ENCODE peak calls at places on chromosomes 1 and 21, in six cellular contexts. G is HepG2, A is GM12891, E is H1, T is GM12878, W is K562. M is an unnamed sample.

GRCh38 chr1:3684031-3684430 is 31.7 kb downstream of the TP73 start:
- DNase-seq in T (no peak), E (no peak), G (no peak), W (peak), A (no peak), M (no peak)

GRCh38 chr1:212633144-212633543 is 24.6 kb downstream of the ATF3 start:
- DNase-seq in G (no peak), T (no peak), W (peak), E (no peak), A (no peak), M (no peak)

GRCh38 chr21:39637197-39637970 is 24.6 kb downstream of the B3GALT5 start:
- DNase-seq in W (no peak), G (no peak), E (no peak), T (no peak), A (no peak), M (no peak)

GRCh38 chr1:239315623-239316217 is 70.6 kb upstream of the CHRM3 start:
- DNase-seq in E (no peak), W (no peak), G (no peak), T (no peak), A (no peak), M (no peak)

GRCh38 chr1:32828341-32828740 is 10.9 kb downstream of the S100PBP start:
- DNase-seq in T (no peak), A (no peak), G (peak), W (no peak), E (no peak), M (no peak)

GRCh38 chr1:221563476-221563921 is 178.4 kb downstream of the DUSP10 start:
- DNase-seq in E (no peak), W (no peak), A (no peak), T (no peak), G (no peak), M (no peak)

GRCh38 chr1:47991187-47991586 is 6.0 kb downstream of the TRABD2B start:
- DNase-seq in A (no peak), T (no peak), G (no peak), W (no peak), E (no peak), M (no peak)

GRCh38 chr1:30399026-30399425 is 324.4 kb downstream of the MATN1 start:
- DNase-seq in E (no peak), T (no peak), G (no peak), W (no peak), A (no peak), M (no peak)

GRCh38 chr1:4175566-4176405 is 275.7 kb upstream of the C1orf174 start:
- DNase-seq in G (no peak), E (no peak), T (no peak), W (no peak), A (no peak), M (no peak)

GRCh38 chr1:39360726-39361125 is 130.7 kb upstream of the BMP8A start:
- DNase-seq in E (no peak), A (no peak), T (no peak), W (no peak), G (no peak), M (no peak)

GRCh38 chr1:153466908-153467307 is 6.5 kb upstream of the S100A7 start:
- DNase-seq in T (no peak), W (no peak), E (no peak), G (no peak), A (no peak), M (no peak)

GRCh38 chr1:166947398-166948043 is 27.8 kb downstream of the ILDR2 start:
- DNase-seq in A (no peak), T (no peak), E (no peak), W (peak), G (no peak), M (peak)

GRCh38 chr1:209736467-209737117 is 19.3 kb upstream of the TRAF3IP3 start:
- DNase-seq in E (no peak), T (no peak), A (no peak), W (no peak), G (no peak), M (no peak)

GRCh38 chr1:161838362-161838761 is 72.2 kb downstream of the ATF6 start:
- DNase-seq in E (no peak), T (no peak), A (no peak), G (no peak), W (no peak), M (no peak)

GRCh38 chr1:153588482-153588881 is 22.8 kb upstream of the S100A2 start:
- DNase-seq in T (no peak), G (no peak), A (no peak), W (no peak), E (no peak), M (no peak)

GRCh38 chr1:201223852-201224670 is 33.4 kb downstream of the IGFN1 start:
- DNase-seq in G (no peak), W (no peak), T (no peak), E (no peak), A (no peak), M (no peak)

GRCh38 chr1:246631426-246631825 is 65.2 kb downstream of the CNST start:
- DNase-seq in E (no peak), W (no peak), G (no peak), T (no peak), A (no peak), M (no peak)

GRCh38 chr21:26918318-26919065 is 48.4 kb downstream of the ADAMTS5 start:
- DNase-seq in E (no peak), W (no peak), G (no peak), A (no peak), T (no peak), M (no peak)

GRCh38 chr1:6419397-6419802 is 319 bp downstream of the HES2 start:
- DNase-seq in A (no peak), T (no peak), W (no peak), G (no peak), E (no peak), M (no peak)

GRCh38 chr1:235012436-235013210 is 116.0 kb downstream of the TOMM20 start:
- DNase-seq in A (no peak), G (no peak), W (no peak), E (no peak), T (no peak), M (no peak)

GRCh38 chr21:28871388-28872015 is 121.2 kb downstream of the LTN1 start:
- DNase-seq in A (no peak), E (no peak), T (no peak), G (no peak), W (no peak), M (no peak)

GRCh38 chr1:216183427-216183826 is 239.8 kb downstream of the USH2A start:
- DNase-seq in E (no peak), T (no peak), G (no peak), W (no peak), A (no peak), M (no peak)

GRCh38 chr1:3420218-3420951 is 34.1 kb upstream of the ARHGEF16 start:
- DNase-seq in W (no peak), G (no peak), T (no peak), A (no peak), E (no peak), M (no peak)

GRCh38 chr21:35046880-35047229 is 2.2 kb downstream of the RUNX1 start:
- DNase-seq in E (no peak), A (no peak), G (peak), W (no peak), T (no peak), M (no peak)

GRCh38 chr21:14871861-14872260 is 192.9 kb downstream of the NRIP1 start:
- DNase-seq in W (no peak), E (no peak), T (no peak), A (no peak), G (no peak), M (no peak)

GRCh38 chr1:195748969-195749368 is 859.3 kb downstream of the KCNT2 start:
- DNase-seq in E (no peak), T (no peak), G (no peak), A (no peak), W (no peak), M (no peak)

GRCh38 chr21:41945982-41946381 is 7.8 kb downstream of the C2CD2 start:
- DNase-seq in E (no peak), A (no peak), W (no peak), G (no peak), T (no peak), M (no peak)

GRCh38 chr21:17461014-17461413 is 51.8 kb upstream of the CXADR start:
- DNase-seq in G (no peak), W (no peak), E (no peak), T (no peak), A (no peak), M (no peak)

GRCh38 chr1:29243863-29244185 is 7.5 kb downstream of the PTPRU start:
- DNase-seq in T (no peak), G (no peak), E (no peak), W (no peak), A (no peak), M (no peak)

GRCh38 chr1:215018555-215018954 is 64.0 kb upstream of the KCNK2 start:
- DNase-seq in E (no peak), W (no peak), T (no peak), A (no peak), G (no peak), M (no peak)

GRCh38 chr1:62637392-62638105 is 40.2 kb downstream of the ANGPTL3 start:
- DNase-seq in E (no peak), T (no peak), W (peak), A (no peak), G (no peak), M (no peak)

GRCh38 chr1:186753241-186753640 is 73.0 kb upstream of the PTGS2 start:
- DNase-seq in W (no peak), A (no peak), G (no peak), T (no peak), E (no peak), M (no peak)

GRCh38 chr1:175178056-175178455 is 14.5 kb downstream of the KIAA0040 start:
- DNase-seq in A (no peak), T (no peak), W (no peak), E (no peak), G (no peak), M (no peak)

GRCh38 chr1:178531897-178532296 is 19.0 kb downstream of the TEX35 start:
- DNase-seq in W (no peak), A (no peak), G (no peak), E (no peak), T (no peak), M (no peak)

GRCh38 chr1:88936760-88937342 is 45.5 kb upstream of the GTF2B start:
- DNase-seq in W (no peak), E (no peak), G (no peak), T (no peak), A (no peak), M (no peak)

GRCh38 chr1:27161594-27161993 is 6.7 kb upstream of the SLC9A1 start:
- DNase-seq in W (no peak), G (no peak), T (peak), A (peak), E (no peak), M (no peak)
- TF ChIP-seq POLR2A in W (no peak), G (no peak), T (peak), A (no peak), E (no peak), M (no peak)

GRCh38 chr21:46110499-46111192 is 12.7 kb downstream of the COL6A2 start:
- DNase-seq in W (no peak), T (no peak), G (no peak), A (peak), E (no peak), M (peak)

GRCh38 chr21:46111857-46112730 is 14.2 kb downstream of the COL6A2 start:
- DNase-seq in T (no peak), A (peak), G (no peak), E (no peak), W (no peak), M (peak)

GRCh38 chr21:46109251-46110221 is 11.6 kb downstream of the COL6A2 start:
- DNase-seq in A (peak), T (no peak), G (no peak), W (no peak), E (no peak), M (no peak)

GRCh38 chr21:46112731-46113215 is 14.9 kb downstream of the COL6A2 start:
- DNase-seq in A (peak), T (no peak), E (no peak), W (no peak), G (no peak), M (no peak)

GRCh38 chr21:46111193-46111571 is 13.3 kb downstream of the COL6A2 start:
- DNase-seq in A (peak), E (no peak), G (no peak), W (no peak), T (no peak), M (peak)
- TF ChIP-seq TAF1 in A (no peak), E (no peak), G (no peak), W (no peak), T (no peak), M (no peak)

GRCh38 chr1:94803517-94804441 is 16.4 kb upstream of the SLC44A3 start:
- DNase-seq in A (no peak), E (no peak), G (peak), W (no peak), T (no peak), M (no peak)
- TF ChIP-seq POLR2AphosphoS5 in A (no peak), E (no peak), G (no peak), W (no peak), T (no peak), M (no peak)

GRCh38 chr1:86913896-86914634 is at the start of gene SELENOF:
- DNase-seq in E (peak), A (peak), G (peak), W (peak), T (peak), M (peak)

GRCh38 chr1:86915737-86916235 is 1.4 kb downstream of the HS2ST1 start:
- DNase-seq in W (no peak), E (no peak), G (peak), T (no peak), A (no peak), M (no peak)

GRCh38 chr1:86913399-86913895 is 479 bp downstream of the SELENOF start:
- DNase-seq in E (no peak), G (peak), T (peak), A (peak), W (peak), M (no peak)

GRCh38 chr1:86914998-86915736 is 732 bp downstream of the HS2ST1 start:
- DNase-seq in G (peak), E (no peak), W (peak), T (peak), A (no peak), M (peak)

DNA sequence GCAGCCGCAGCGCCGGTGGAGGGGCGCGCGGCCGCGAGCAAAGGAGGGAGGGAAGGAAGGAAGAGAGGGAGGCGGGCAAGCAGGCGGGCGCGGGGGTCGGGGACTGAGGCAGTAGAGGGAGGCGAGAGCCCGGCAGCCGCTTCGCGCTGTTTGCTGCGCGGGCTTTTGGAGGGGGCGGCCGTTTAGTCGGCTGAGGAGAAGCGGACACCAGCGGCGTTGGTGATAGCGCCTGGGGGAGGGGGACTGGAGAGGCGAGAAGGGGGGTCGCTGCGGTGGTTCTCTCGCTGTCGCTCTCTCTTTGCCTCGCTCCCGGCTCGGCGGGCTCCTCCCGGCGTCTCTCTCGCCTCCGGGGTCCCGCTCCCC is at the start of gene HS2ST1:
- DNase-seq in W (no peak), G (no peak), T (no peak), A (no peak), E (no peak), M (no peak)
- TF ChIP-seq POLR2A in W (peak), G (no peak), T (peak), A (peak), E (peak), M (peak)

GRCh38 chr1:94039514-94039870 is 81.5 kb downstream of the ABCA4 start:
- DNase-seq in T (no peak), G (peak), A (peak), E (peak), W (peak), M (no peak)
- TF ChIP-seq TAF1 in T (no peak), G (no peak), A (no peak), E (no peak), W (no peak), M (no peak)

M was measured in GM12892.